ENCODE peak calls at places on chromosome 3, in seven cellular contexts. W is transverse colon, B is MM.1S, Q is coronary artery, I is mucosa of descending colon, L is WERI-Rb-1, Y is breast epithelium. R is an unnamed sample.

GRCh38 chr3:106392905-106393304 is 524.1 kb upstream of the CBLB start:
- DNase-seq in Q (no peak), I (no peak), Y (no peak), W (no peak), B (no peak), L (no peak), R (no peak)

GRCh38 chr3:196524527-196524926 is 9.4 kb upstream of the SMCO1 start:
- DNase-seq in Q (no peak), W (no peak), Y (no peak), L (peak; percentile 15), I (no peak), B (no peak), R (no peak)

GRCh38 chr3:134640378-134640777 is 10.4 kb downstream of the KY start:
- DNase-seq in I (no peak), L (no peak), Q (no peak), W (peak; percentile 1), Y (no peak), B (no peak), R (no peak)

GRCh38 chr3:126111126-126111551 is 27.2 kb upstream of the SLC41A3 start:
- DNase-seq in L (no peak), Q (peak; percentile 66), W (peak; percentile 0), B (no peak), Y (no peak), I (no peak), R (no peak)

GRCh38 chr3:186102687-186103086 is 6.2 kb downstream of the ETV5 start:
- DNase-seq in L (no peak), Y (no peak), B (no peak), W (no peak), I (no peak), Q (no peak), R (no peak)

GRCh38 chr3:117045143-117045542 is 335.6 kb downstream of the TUSC7 start:
- DNase-seq in Q (no peak), W (peak; percentile 19), Y (no peak), L (no peak), B (no peak), I (peak; percentile 40), R (no peak)

GRCh38 chr3:183159319-183159718 is 3.2 kb downstream of the LAMP3 start:
- DNase-seq in B (no peak), L (no peak), I (no peak), Y (no peak), Q (no peak), W (no peak), R (peak; percentile 46)

GRCh38 chr3:182058488-182058887 is 346.8 kb downstream of the SOX2 start:
- DNase-seq in L (no peak), Y (no peak), W (no peak), B (no peak), Q (no peak), I (no peak), R (no peak)

GRCh38 chr3:70832811-70833509 is 520.5 kb upstream of the MDFIC2 start:
- DNase-seq in B (no peak), I (no peak), L (no peak), Y (no peak), Q (no peak), W (no peak), R (no peak)

GRCh38 chr3:15636028-15636709 is 34.6 kb downstream of the BTD start:
- DNase-seq in B (no peak), Y (no peak), Q (no peak), I (no peak), L (no peak), W (no peak), R (peak; percentile 82)

GRCh38 chr3:14537590-14538450 is 2.3 kb downstream of the GRIP2 start:
- DNase-seq in B (no peak), Y (no peak), Q (no peak), W (no peak), L (peak; percentile 57), I (no peak), R (peak; percentile 30)

GRCh38 chr3:152938974-152939636 is 104.2 kb downstream of the P2RY1 start:
- DNase-seq in I (no peak), Y (no peak), L (no peak), B (no peak), Q (no peak), W (no peak), R (no peak)

GRCh38 chr3:55662683-55663082 is 175.6 kb upstream of the WNT5A start:
- DNase-seq in I (no peak), W (no peak), B (no peak), Y (no peak), Q (no peak), L (no peak), R (no peak)

GRCh38 chr3:150286390-150287147 is 121.5 kb upstream of the TSC22D2 start:
- DNase-seq in I (peak; percentile 14), B (peak; percentile 67), W (no peak), Q (no peak), L (peak; percentile 9), Y (no peak), R (peak; percentile 66)

GRCh38 chr3:81041331-81041730 is 720.1 kb downstream of the GBE1 start:
- DNase-seq in Y (no peak), I (no peak), B (no peak), L (no peak), Q (no peak), W (no peak), R (no peak)

GRCh38 chr3:194840661-194841514 is 155.2 kb downstream of the FAM43A start:
- DNase-seq in I (no peak), Y (no peak), W (no peak), Q (no peak), L (no peak), B (no peak), R (no peak)

GRCh38 chr3:194310516-194310915 is 40.6 kb downstream of the CPN2 start:
- DNase-seq in W (no peak), Q (no peak), Y (no peak), I (no peak), B (no peak), L (no peak), R (no peak)

DNA sequence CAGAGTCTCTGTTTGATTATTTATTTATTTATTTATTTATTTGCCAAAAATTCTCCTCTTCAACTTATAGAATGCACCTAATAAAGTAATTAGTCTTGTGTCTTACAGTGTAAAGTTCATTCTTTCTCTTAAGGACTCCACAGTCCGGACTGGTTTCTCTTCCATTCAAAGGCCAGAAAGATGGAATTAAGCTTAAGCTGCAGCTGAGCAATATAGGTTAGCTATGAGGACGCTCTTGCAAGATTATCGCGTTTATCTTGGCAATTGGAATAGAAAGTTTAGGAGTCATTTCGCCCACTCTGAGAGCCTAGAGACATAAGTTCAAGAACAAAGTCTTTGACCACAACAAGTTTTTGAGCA is 15.0 kb downstream of the TAGLN3 start:
- DNase-seq in L (no peak), I (no peak), B (no peak), Q (no peak), Y (no peak), W (no peak), R (no peak)
- TF ChIP-seq CTCF in L (no peak), I (no peak), B (no peak), Q (no peak), Y (no peak), W (no peak), R (no peak)

GRCh38 chr3:148975696-148976095 is 15.6 kb upstream of the GYG1 start:
- DNase-seq in Q (no peak), B (no peak), I (no peak), L (no peak), Y (no peak), W (no peak), R (no peak)

GRCh38 chr3:148970311-148970710 is 21.0 kb upstream of the GYG1 start:
- DNase-seq in L (peak; percentile 60), Q (no peak), I (no peak), W (no peak), B (no peak), Y (no peak), R (no peak)

GRCh38 chr3:148971819-148972218 is 19.5 kb upstream of the GYG1 start:
- DNase-seq in Q (no peak), I (no peak), Y (no peak), W (no peak), L (no peak), B (no peak), R (no peak)

GRCh38 chr3:148975277-148975676 is 16.1 kb upstream of the GYG1 start:
- DNase-seq in W (no peak), L (no peak), I (no peak), Y (no peak), B (no peak), Q (no peak), R (no peak)

GRCh38 chr3:148974726-148975125 is 16.6 kb upstream of the GYG1 start:
- DNase-seq in L (no peak), B (peak; percentile 20), Q (no peak), W (no peak), I (no peak), Y (no peak), R (no peak)
- H3K4me3 ChIP-seq in L (no peak overlapping the region), B (no peak overlapping the region), Q (peak overlapping the region; percentile 48), W (no peak overlapping the region), I (no peak overlapping the region), Y (peak overlapping the region; percentile 8), R (no peak overlapping the region)

DNA sequence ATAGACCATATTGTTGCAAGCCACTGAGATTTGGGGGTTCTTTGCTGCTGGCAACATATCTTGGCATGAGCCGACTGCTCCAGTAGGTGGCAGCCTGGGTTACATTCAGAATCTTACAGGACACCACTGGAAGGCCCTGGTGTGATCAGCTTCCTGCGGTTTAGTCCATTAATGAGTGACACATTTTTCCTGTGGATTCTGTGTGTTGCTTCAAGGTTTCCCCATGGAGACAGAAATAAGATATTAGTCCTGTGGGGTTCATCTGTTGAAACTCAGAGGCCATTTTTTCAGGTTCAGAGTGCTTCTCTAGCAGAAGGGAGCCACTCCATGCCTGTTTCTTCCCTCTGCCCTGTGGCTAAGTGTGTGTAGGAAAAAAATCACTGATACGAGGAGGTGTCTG is 116.2 kb downstream of the MFSD1 start:
- DNase-seq in Q (no peak), B (peak; percentile 82), Y (no peak), W (peak; percentile 24), I (peak; percentile 63), L (peak; percentile 69), R (peak; percentile 64)
- TF ChIP-seq CTCF in Q (no peak), B (peak; percentile 98), Y (peak; percentile 61), W (peak; percentile 37), I (no peak), L (peak; percentile 81), R (peak; percentile 75)

GRCh38 chr3:37787027-37787868 is 74.4 kb upstream of the CTDSPL start:
- DNase-seq in W (no peak), L (no peak), Q (no peak), B (no peak), Y (no peak), I (no peak), R (no peak)
- H3K4me3 ChIP-seq in W (no peak overlapping the region), L (no peak overlapping the region), Q (peak overlapping the region; percentile 19), B (no peak overlapping the region), Y (no peak overlapping the region), I (no peak overlapping the region), R (no peak overlapping the region)

DNA sequence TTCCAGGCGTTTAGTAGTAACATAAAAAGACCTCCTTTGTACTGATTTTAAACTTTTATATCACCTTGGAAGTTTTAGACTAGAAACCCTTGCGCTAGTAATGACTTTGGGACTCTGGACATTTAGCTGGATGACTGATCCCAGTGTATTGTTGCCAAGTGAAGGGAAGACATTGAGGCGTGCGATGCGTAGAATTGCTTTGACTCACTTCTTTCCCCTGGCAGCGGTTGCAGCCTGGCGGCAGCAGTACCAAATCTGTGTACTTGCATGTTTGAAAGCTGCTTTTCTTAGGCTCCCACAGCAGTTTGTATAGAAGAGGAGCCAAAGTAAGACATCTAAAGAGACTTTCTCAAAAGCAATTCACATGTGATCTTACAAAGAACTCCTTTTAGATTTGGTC is 151.6 kb downstream of the BBX start:
- DNase-seq in L (no peak), I (no peak), Y (no peak), Q (no peak), B (no peak), W (no peak), R (no peak)
- TF ChIP-seq CTCF in L (no peak), I (no peak), Y (no peak), Q (no peak), B (no peak), W (no peak), R (no peak)

R was measured in GM12865.